ENCODE peak calls at places on chromosomes 1 and 21, in four cellular contexts. G is heart right ventricle, R is heart left ventricle, N is tibial artery. D is an unnamed sample. For H3K4me1 and H3K27me3, the result is how much of the 10 kb centered on the place peaks cover.

GRCh38 chr1:56645663-56646330 is 683 bp downstream of the PRKAA2 start:
- DNase-seq in R (peak), G (no peak), N (peak), D (peak)

GRCh38 chr1:107213225-107213624 is 72.4 kb downstream of the NTNG1 start:
- DNase-seq in R (no peak), G (no peak), N (no peak), D (no peak)

GRCh38 chr1:117753652-117754051 is 147.8 kb downstream of the TENT5C start:
- DNase-seq in R (no peak), N (no peak), G (no peak), D (no peak)

GRCh38 chr21:43287974-43288755 is 119.4 kb downstream of the CRYAA start:
- DNase-seq in R (peak), G (no peak), N (no peak), D (no peak)

GRCh38 chr1:84975035-84975434 is 21.9 kb downstream of the MCOLN2 start:
- DNase-seq in N (no peak), G (no peak), R (no peak), D (no peak)

GRCh38 chr21:29300547-29301138 is 1.9 kb downstream of the BACH1 start:
- DNase-seq in R (no peak), G (no peak), N (no peak), D (no peak)

GRCh38 chr1:16677552-16678423 is 11.0 kb upstream of the RNU1-3 start:
- DNase-seq in N (no peak), R (peak), G (no peak), D (no peak)

GRCh38 chr1:38551318-38551717 is 308.3 kb downstream of the RRAGC start:
- DNase-seq in N (no peak), R (no peak), G (no peak), D (no peak)

GRCh38 chr1:160830321-160831153 is 32.1 kb downstream of the CD244 start:
- DNase-seq in N (no peak), R (peak), G (peak), D (peak)

GRCh38 chr1:91742848-91743292 is 143.1 kb downstream of the TGFBR3 start:
- DNase-seq in R (peak), G (no peak), N (peak), D (peak)

GRCh38 chr1:164886101-164886500 is 327.1 kb downstream of the PBX1 start:
- DNase-seq in N (no peak), R (no peak), G (no peak), D (no peak)

GRCh38 chr1:150551784-150552691 is 2.8 kb downstream of the ADAMTSL4 start:
- DNase-seq in R (peak), N (peak), G (peak), D (peak)

GRCh38 chr1:202037706-202038296 is 27.4 kb downstream of the ELF3 start:
- DNase-seq in G (no peak), R (no peak), N (no peak), D (no peak)

GRCh38 chr1:39866767-39867166 is 16.5 kb downstream of the TRIT1 start:
- DNase-seq in G (no peak), R (no peak), N (no peak), D (no peak)

GRCh38 chr1:27105018-27105417 is 49.9 kb downstream of the SLC9A1 start:
- DNase-seq in G (no peak), R (no peak), N (no peak), D (no peak)

GRCh38 chr1:27372808-27373690 is 1.6 kb downstream of the FCN3 start:
- DNase-seq in G (no peak), R (no peak), N (no peak), D (no peak)

GRCh38 chr1:233627376-233627775 is 13.5 kb downstream of the KCNK1 start:
- DNase-seq in G (no peak), R (no peak), N (no peak), D (no peak)

GRCh38 chr1:217911908-217912307 is 280.8 kb downstream of the SPATA17 start:
- DNase-seq in G (no peak), R (no peak), N (no peak), D (peak)

GRCh38 chr1:241215683-241216082 is 141.3 kb downstream of the RGS7 start:
- DNase-seq in N (no peak), G (no peak), R (no peak), D (no peak)

GRCh38 chr1:106646261-106646660 is 410.2 kb upstream of the PRMT6 start:
- DNase-seq in G (no peak), N (no peak), R (no peak), D (no peak)

GRCh38 chr1:58460469-58460868 is 86.1 kb downstream of the OMA1 start:
- DNase-seq in R (no peak), N (no peak), G (no peak), D (no peak)

GRCh38 chr1:214187933-214188332 is 93.0 kb upstream of the SMYD2 start:
- DNase-seq in G (no peak), R (no peak), N (no peak), D (no peak)

GRCh38 chr1:125085720-125086591 is 3901.2 kb downstream of the SRGAP2C start:
- DNase-seq in G (no peak), N (no peak), R (no peak), D (no peak)

GRCh38 chr1:184390889-184391288 is 4.1 kb downstream of the C1orf21 start:
- DNase-seq in G (no peak), N (no peak), R (no peak), D (no peak)

GRCh38 chr1:235495030-235495429 is 9.2 kb downstream of the B3GALNT2 start:
- DNase-seq in G (no peak), R (no peak), N (no peak), D (no peak)

GRCh38 chr1:246454655-246455054 is 52.4 kb downstream of the SMYD3 start:
- DNase-seq in N (no peak), R (no peak), G (no peak), D (no peak)

GRCh38 chr1:16275591-16275990 is 38.6 kb upstream of the CPLANE2 start:
- DNase-seq in G (no peak), N (peak), R (no peak), D (no peak)

GRCh38 chr1:50421768-50422674 is 1.2 kb downstream of the DMRTA2 start:
- DNase-seq in N (no peak), R (no peak), G (no peak), D (no peak)

GRCh38 chr1:234600418-234601216 is 9.4 kb downstream of the IRF2BP2 start:
- DNase-seq in G (peak), N (no peak), R (peak), D (peak)

DNA sequence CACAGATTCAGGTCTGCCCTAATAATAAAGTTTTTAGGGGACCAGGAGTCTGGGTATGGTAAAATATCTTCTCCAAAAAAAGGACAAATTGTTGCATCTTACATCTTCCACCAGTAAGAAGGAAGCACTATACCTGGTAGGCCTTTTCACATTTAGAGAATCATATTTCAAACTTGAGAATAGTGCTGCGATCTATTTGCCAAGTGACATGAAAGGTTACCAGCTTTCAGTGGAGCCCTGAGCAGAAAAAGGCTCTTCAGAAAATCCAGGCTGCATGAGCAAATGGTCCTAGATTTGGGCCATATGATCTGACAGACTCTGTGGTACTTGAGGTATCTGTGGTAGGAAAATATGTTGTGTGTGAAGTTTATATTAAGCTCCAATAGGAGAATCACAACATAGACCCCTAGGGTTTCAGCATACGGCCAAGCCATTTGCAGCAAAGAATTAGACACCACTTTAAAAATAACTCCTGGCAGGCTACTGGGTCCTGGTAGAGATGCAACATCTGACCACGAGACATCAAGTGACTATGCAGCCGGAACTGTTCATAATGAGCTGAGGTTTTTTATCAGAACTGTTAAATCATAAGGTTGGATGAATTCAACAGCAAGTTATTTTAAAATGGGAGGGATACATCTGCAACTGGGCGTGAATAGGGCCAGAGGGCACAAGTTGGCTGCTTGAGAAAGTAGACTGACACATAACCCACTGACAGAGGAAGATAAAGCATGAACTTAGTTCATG is 38.6 kb upstream of the CCDC190 start:
- DNase-seq in N (no peak), R (no peak), G (no peak), D (no peak)
- H3K4me1 ChIP-seq in N (under half), R (under half), G (under half), D (under half)

DNA sequence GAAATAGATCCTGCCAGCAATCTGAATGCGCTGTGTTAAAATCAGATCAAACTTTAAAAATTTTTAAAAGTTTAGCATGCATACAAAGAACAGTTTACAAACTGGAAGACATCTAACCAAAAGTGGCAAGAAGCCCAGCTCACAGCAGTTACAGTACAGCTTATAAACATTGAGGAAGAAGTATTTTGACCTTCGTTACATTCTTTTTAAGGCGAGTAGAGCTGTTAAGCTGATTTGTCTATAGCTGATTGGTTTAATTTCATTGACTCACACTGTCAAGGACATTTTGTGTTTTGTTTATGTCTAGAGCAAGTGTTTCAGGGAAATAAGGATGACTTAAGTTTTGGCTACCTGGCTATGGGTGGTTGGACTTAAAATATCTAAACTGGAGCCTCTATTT is 3.0 kb upstream of the PGM1 start:
- DNase-seq in R (no peak), G (no peak), N (no peak), D (no peak)
- H3K27me3 ChIP-seq in R (under half), G (under half), N (under half), D (under half)

GRCh38 chr1:43557744-43558245 is 27.1 kb downstream of the PTPRF start:
- DNase-seq in N (no peak), G (no peak), R (no peak), D (no peak)

GRCh38 chr1:43558346-43558841 is 27.7 kb downstream of the PTPRF start:
- DNase-seq in G (no peak), R (no peak), N (no peak), D (no peak)

GRCh38 chr1:43556772-43557171 is 26.1 kb downstream of the PTPRF start:
- DNase-seq in R (no peak), G (no peak), N (no peak), D (no peak)

GRCh38 chr1:43560286-43560685 is 29.6 kb downstream of the PTPRF start:
- DNase-seq in G (no peak), N (no peak), R (no peak), D (no peak)

GRCh38 chr1:43559714-43560113 is 29.0 kb downstream of the PTPRF start:
- DNase-seq in G (no peak), R (no peak), N (no peak), D (no peak)
- H3K4me1 ChIP-seq in G (under half), R (under half), N (under half), D (under half)

GRCh38 chr1:156669794-156670193 is 7.4 kb downstream of the NES start:
- DNase-seq in G (no peak), R (no peak), N (no peak), D (no peak)

GRCh38 chr1:156666862-156667609 is 10.2 kb downstream of the NES start:
- DNase-seq in G (no peak), R (no peak), N (no peak), D (no peak)

GRCh38 chr1:156668801-156669637 is 8.2 kb downstream of the NES start:
- DNase-seq in R (no peak), N (no peak), G (no peak), D (no peak)

GRCh38 chr1:156667610-156667967 is 9.6 kb downstream of the NES start:
- DNase-seq in G (no peak), N (no peak), R (peak), D (peak)

DNA sequence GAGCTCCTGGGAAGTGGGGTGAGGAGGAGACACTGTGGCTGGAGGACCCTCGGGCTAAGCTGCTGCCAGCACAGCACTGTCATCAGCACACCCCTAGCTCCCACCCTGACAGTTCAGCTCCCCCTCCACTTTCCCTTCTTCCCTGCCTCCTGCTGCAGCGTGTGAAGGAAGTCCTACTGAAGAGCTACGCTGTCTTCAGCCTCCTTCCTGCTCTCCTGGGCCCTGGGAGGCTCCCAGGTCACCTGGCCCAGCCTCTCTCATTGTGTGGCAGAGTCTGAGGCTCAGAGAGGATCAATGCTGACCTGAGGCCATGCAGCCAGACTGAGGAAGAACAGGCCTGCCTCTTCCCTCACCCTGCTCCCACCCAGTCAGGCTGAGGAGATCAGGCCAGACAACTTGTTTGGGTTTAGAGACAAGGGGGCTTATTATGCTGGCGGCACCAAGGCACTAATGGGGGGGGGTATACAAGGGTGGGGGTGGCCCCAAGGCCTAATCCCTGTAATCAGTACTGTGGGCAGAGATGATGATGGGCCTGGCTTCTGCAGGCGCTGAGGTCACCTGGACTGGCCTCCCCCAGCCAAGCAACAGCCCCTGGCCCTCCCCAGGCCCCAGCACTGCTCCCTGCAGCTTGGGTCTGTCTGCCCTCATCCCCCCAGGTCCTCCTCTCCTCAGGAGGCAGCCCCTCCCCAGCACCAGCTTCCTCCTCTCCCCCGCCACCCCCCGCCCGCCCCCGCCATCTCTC is 9.1 kb downstream of the NES start:
- DNase-seq in N (no peak), G (no peak), R (no peak), D (no peak)
- H3K27me3 ChIP-seq in N (under half), G (under half), R (under half), D (under half)